ENCODE peak calls at places on chromosomes 6 and 20, in nine cellular contexts. One of them, this sample, is unnamed.

GRCh38 chr6:15147827-15148226 is 98.0 kb upstream of the JARID2 start:
- DNase-seq in lower lobe of right lung: no peak
- DNase-seq in gastrocnemius medialis: no peak
- DNase-seq in fibroblast of lung: no peak
- DNase-seq in tibial artery: no peak
- DNase-seq in stomach: no peak
- DNase-seq in right atrium auricular region: no peak
- DNase-seq in lower leg skin: no peak
- DNase-seq in HFF-Myc: no peak
- DNase-seq in this sample: no peak

GRCh38 chr6:15518878-15519277 is 143.9 kb downstream of the DTNBP1 start:
- DNase-seq in lower lobe of right lung: no peak
- DNase-seq in gastrocnemius medialis: no peak
- DNase-seq in fibroblast of lung: no peak
- DNase-seq in tibial artery: no peak
- DNase-seq in stomach: no peak
- DNase-seq in right atrium auricular region: no peak
- DNase-seq in lower leg skin: no peak
- DNase-seq in HFF-Myc: no peak
- DNase-seq in this sample: no peak

GRCh38 chr6:47034421-47034820 is 7.7 kb downstream of the ADGRF1 start:
- DNase-seq in lower lobe of right lung: no peak
- DNase-seq in gastrocnemius medialis: no peak
- DNase-seq in fibroblast of lung: no peak
- DNase-seq in tibial artery: no peak
- DNase-seq in stomach: no peak
- DNase-seq in right atrium auricular region: no peak
- DNase-seq in lower leg skin: no peak
- DNase-seq in HFF-Myc: no peak
- DNase-seq in this sample: no peak

GRCh38 chr6:109441069-109441816 is 719 bp downstream of the SMPD2 start:
- DNase-seq in lower lobe of right lung: peak
- DNase-seq in gastrocnemius medialis: no peak
- DNase-seq in fibroblast of lung: peak
- DNase-seq in tibial artery: peak
- DNase-seq in stomach: peak
- DNase-seq in right atrium auricular region: no peak
- DNase-seq in lower leg skin: peak
- DNase-seq in HFF-Myc: no peak
- DNase-seq in this sample: no peak

GRCh38 chr20:43458422-43458924 is 777 bp downstream of the SRSF6 start:
- DNase-seq in lower lobe of right lung: no peak
- DNase-seq in gastrocnemius medialis: no peak
- DNase-seq in fibroblast of lung: no peak
- DNase-seq in tibial artery: no peak
- DNase-seq in stomach: no peak
- DNase-seq in right atrium auricular region: no peak
- DNase-seq in lower leg skin: peak
- DNase-seq in HFF-Myc: no peak
- DNase-seq in this sample: no peak

GRCh38 chr20:59042151-59042795 is at the start of gene PRELID3B:
- DNase-seq in lower lobe of right lung: no peak
- DNase-seq in gastrocnemius medialis: no peak
- DNase-seq in fibroblast of lung: peak
- DNase-seq in tibial artery: peak
- DNase-seq in stomach: no peak
- DNase-seq in right atrium auricular region: no peak
- DNase-seq in lower leg skin: no peak
- DNase-seq in HFF-Myc: no peak
- DNase-seq in this sample: no peak

GRCh38 chr6:40340196-40340595 is 247.0 kb downstream of the LRFN2 start:
- DNase-seq in lower lobe of right lung: no peak
- DNase-seq in gastrocnemius medialis: no peak
- DNase-seq in fibroblast of lung: no peak
- DNase-seq in tibial artery: no peak
- DNase-seq in stomach: no peak
- DNase-seq in right atrium auricular region: no peak
- DNase-seq in lower leg skin: no peak
- DNase-seq in HFF-Myc: no peak
- DNase-seq in this sample: no peak

GRCh38 chr20:48962976-48963730 is 41.6 kb downstream of the ARFGEF2 start:
- DNase-seq in lower lobe of right lung: no peak
- DNase-seq in gastrocnemius medialis: no peak
- DNase-seq in fibroblast of lung: peak
- DNase-seq in tibial artery: no peak
- DNase-seq in stomach: no peak
- DNase-seq in right atrium auricular region: no peak
- DNase-seq in lower leg skin: no peak
- DNase-seq in HFF-Myc: no peak
- DNase-seq in this sample: no peak

GRCh38 chr6:13946506-13946905 is 21.8 kb downstream of the RNF182 start:
- DNase-seq in lower lobe of right lung: no peak
- DNase-seq in gastrocnemius medialis: no peak
- DNase-seq in fibroblast of lung: no peak
- DNase-seq in tibial artery: no peak
- DNase-seq in stomach: no peak
- DNase-seq in right atrium auricular region: no peak
- DNase-seq in lower leg skin: no peak
- DNase-seq in HFF-Myc: no peak
- DNase-seq in this sample: no peak

GRCh38 chr6:170388113-170388512 is 81.6 kb downstream of the FAM120B start:
- DNase-seq in lower lobe of right lung: no peak
- DNase-seq in gastrocnemius medialis: no peak
- DNase-seq in fibroblast of lung: no peak
- DNase-seq in tibial artery: no peak
- DNase-seq in stomach: no peak
- DNase-seq in right atrium auricular region: no peak
- DNase-seq in lower leg skin: no peak
- DNase-seq in HFF-Myc: no peak
- DNase-seq in this sample: peak

GRCh38 chr20:17825949-17826843 is 126.4 kb downstream of the BANF2 start:
- DNase-seq in lower lobe of right lung: no peak
- DNase-seq in gastrocnemius medialis: no peak
- DNase-seq in fibroblast of lung: no peak
- DNase-seq in tibial artery: no peak
- DNase-seq in stomach: no peak
- DNase-seq in right atrium auricular region: no peak
- DNase-seq in lower leg skin: no peak
- DNase-seq in HFF-Myc: no peak
- DNase-seq in this sample: no peak

GRCh38 chr6:683742-684440 is 9.0 kb downstream of the EXOC2 start:
- DNase-seq in lower lobe of right lung: no peak
- DNase-seq in gastrocnemius medialis: no peak
- DNase-seq in fibroblast of lung: peak
- DNase-seq in tibial artery: no peak
- DNase-seq in stomach: no peak
- DNase-seq in right atrium auricular region: no peak
- DNase-seq in lower leg skin: no peak
- DNase-seq in HFF-Myc: peak
- DNase-seq in this sample: peak

GRCh38 chr20:5821627-5822215 is 71.5 kb downstream of the SHLD1 start:
- DNase-seq in lower lobe of right lung: no peak
- DNase-seq in gastrocnemius medialis: no peak
- DNase-seq in fibroblast of lung: no peak
- DNase-seq in tibial artery: no peak
- DNase-seq in stomach: no peak
- DNase-seq in right atrium auricular region: no peak
- DNase-seq in lower leg skin: no peak
- DNase-seq in HFF-Myc: no peak
- DNase-seq in this sample: no peak

DNA sequence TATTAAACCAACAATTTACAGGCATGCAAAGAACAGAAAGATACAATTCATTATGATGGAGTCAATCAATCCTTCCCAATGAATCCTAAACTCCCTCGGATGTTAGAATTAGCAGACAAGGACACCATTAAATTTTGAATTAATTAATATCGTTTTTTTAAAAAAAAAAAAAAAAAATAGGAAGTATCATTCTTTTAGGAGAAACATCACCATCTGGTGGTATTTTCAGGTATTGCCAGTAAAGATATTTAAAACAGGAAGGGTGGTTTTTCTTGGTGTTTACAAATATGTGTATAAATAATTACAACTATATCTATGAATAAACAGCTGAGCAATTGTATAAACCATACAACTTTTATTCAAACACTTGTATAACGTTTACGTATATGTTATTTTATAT is 564.4 kb downstream of the HAO1 start:
- DNase-seq in lower lobe of right lung: no peak
- DNase-seq in gastrocnemius medialis: no peak
- DNase-seq in fibroblast of lung: peak
- DNase-seq in tibial artery: no peak
- DNase-seq in stomach: no peak
- DNase-seq in right atrium auricular region: no peak
- DNase-seq in lower leg skin: no peak
- DNase-seq in HFF-Myc: no peak
- DNase-seq in this sample: no peak
- TF ChIP-seq CTCF in lower lobe of right lung: peak
- TF ChIP-seq CTCF in gastrocnemius medialis: no peak
- TF ChIP-seq CTCF in fibroblast of lung: no peak
- TF ChIP-seq CTCF in tibial artery: no peak
- TF ChIP-seq CTCF in stomach: no peak
- TF ChIP-seq CTCF in right atrium auricular region: peak
- TF ChIP-seq CTCF in lower leg skin: no peak
- TF ChIP-seq CTCF in HFF-Myc: peak
- TF ChIP-seq CTCF in this sample: peak

DNA sequence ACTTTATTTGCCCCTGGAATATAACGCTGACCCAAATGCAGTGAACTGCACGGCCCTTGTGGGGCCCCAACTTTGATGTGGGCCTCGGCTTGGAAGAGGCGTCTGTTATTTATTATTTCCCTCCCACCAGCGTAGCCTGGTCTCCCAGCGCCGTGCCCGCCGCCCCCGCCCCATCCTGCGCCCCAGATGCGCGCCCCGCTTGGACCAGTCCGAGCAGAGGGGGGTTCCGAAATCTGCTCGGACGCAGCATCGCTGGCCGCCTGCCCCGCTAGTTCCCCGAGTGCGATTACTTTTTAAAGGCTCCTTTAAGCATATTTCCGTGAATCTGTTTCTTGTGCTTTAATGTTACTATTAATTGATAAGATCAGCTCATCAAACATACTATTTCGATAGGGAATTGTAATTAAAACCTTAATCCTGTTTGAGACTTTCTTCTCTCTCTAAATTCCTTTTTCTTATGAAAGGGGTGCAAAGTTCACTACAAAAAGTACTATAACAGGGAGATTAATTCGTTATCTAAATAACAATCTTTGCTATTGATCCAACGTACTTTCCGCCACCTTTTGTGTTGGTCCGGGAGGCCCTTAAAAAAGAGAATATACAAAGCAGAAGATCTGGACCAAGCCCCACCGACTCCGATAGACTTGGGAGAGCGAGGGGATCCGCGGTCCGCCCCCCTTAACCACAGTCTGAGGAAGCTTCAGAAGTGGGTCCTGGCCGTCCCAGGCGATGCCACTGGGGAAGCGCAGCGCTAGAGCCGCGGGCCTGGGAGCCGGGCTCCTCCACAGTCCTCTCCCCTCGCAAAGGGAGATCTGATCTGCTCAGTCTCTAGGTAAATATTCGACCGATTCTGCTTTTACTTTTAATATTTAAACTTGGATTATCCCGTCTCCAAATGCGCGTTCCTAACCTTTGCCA is 10.1 kb downstream of the POU3F2 start:
- DNase-seq in lower lobe of right lung: no peak
- DNase-seq in gastrocnemius medialis: no peak
- DNase-seq in fibroblast of lung: no peak
- DNase-seq in tibial artery: no peak
- DNase-seq in stomach: no peak
- DNase-seq in right atrium auricular region: no peak
- DNase-seq in lower leg skin: no peak
- DNase-seq in HFF-Myc: no peak
- DNase-seq in this sample: no peak
- H3K4me3 ChIP-seq in lower lobe of right lung: peak
- H3K4me3 ChIP-seq in gastrocnemius medialis: peak
- H3K4me3 ChIP-seq in fibroblast of lung: peak
- H3K4me3 ChIP-seq in tibial artery: peak
- H3K4me3 ChIP-seq in stomach: peak
- H3K4me3 ChIP-seq in right atrium auricular region: no peak
- H3K4me3 ChIP-seq in lower leg skin: no peak
- H3K4me3 ChIP-seq in HFF-Myc: peak
- H3K4me3 ChIP-seq in this sample: peak

DNA sequence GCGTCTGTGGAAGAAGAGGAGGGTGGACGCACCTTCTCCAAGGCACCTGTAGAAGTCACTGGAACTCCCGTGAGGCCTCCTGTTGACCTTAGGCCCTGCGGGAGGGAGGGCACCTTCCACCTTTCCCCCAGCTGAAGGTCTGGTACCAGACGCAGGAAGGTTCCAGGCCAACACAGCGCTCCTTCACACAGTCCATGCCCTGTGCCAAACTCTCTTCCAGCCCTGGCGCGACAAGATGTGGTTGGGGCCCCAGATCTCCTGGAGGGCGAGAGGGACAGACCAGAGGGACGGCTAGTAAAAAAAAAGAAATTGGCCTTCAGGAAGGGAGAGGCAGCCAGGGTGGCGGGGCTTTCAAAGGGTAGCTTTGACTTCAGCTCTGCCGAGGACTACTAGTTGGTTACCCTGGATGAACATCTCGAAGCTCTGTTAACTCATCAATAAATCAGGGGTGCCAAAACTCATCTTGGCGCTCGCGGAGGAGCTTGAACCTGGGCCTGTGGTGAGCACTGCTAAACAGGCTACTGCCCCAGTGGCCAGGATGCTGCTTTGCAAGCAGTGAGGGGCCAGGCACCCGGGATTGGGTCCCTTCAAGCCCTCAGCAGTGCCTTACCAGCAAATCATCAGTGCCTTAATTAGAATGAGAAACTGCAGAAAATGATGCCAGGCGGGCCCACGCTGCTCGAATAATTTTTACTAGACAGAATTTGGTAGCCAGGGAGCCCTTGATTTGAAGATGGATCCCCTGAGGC is 14.9 kb downstream of the AARS2 start:
- DNase-seq in lower lobe of right lung: no peak
- DNase-seq in gastrocnemius medialis: no peak
- DNase-seq in fibroblast of lung: no peak
- DNase-seq in tibial artery: no peak
- DNase-seq in stomach: no peak
- DNase-seq in right atrium auricular region: no peak
- DNase-seq in lower leg skin: no peak
- DNase-seq in HFF-Myc: no peak
- DNase-seq in this sample: no peak
- TF ChIP-seq CTCF in lower lobe of right lung: no peak
- TF ChIP-seq CTCF in gastrocnemius medialis: no peak
- TF ChIP-seq CTCF in fibroblast of lung: no peak
- TF ChIP-seq CTCF in tibial artery: no peak
- TF ChIP-seq CTCF in stomach: no peak
- TF ChIP-seq CTCF in right atrium auricular region: no peak
- TF ChIP-seq CTCF in lower leg skin: no peak
- TF ChIP-seq CTCF in HFF-Myc: no peak
- TF ChIP-seq CTCF in this sample: no peak

DNA sequence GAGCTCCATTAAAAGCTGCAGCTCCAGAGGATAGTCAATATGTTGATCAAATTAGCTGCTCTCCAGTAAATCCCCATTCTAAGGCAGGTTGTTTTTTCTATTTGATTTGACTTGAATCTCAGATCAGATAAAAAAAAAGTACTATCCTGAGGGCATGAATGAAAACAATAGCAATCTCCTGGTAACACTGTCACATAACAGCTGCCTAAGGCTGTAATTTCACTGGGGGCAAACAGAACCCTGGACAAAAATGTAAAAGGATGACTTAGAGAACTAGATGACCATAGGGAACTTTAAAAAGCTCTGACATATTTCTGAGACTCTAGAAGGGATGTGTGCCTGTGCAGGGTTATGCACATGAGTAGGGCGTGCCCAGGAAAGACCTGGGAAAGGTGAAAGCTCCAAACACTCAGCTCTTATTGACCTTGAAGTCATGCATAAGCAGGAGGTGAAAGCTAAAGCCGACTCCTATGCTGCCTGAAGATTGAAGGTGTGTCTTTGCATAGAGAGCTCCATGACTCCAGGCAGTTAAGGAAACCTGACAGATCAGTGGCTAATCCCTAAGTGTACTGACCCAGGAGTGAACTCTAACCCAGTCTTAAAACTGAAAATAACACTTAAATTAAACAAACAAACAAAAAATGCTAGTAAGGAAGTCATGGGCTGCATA is 118.4 kb upstream of the BTBD3 start:
- DNase-seq in lower lobe of right lung: no peak
- DNase-seq in gastrocnemius medialis: no peak
- DNase-seq in fibroblast of lung: no peak
- DNase-seq in tibial artery: no peak
- DNase-seq in stomach: peak
- DNase-seq in right atrium auricular region: no peak
- DNase-seq in lower leg skin: no peak
- DNase-seq in HFF-Myc: no peak
- DNase-seq in this sample: no peak
- H3K4me3 ChIP-seq in lower lobe of right lung: no peak
- H3K4me3 ChIP-seq in gastrocnemius medialis: no peak
- H3K4me3 ChIP-seq in fibroblast of lung: no peak
- H3K4me3 ChIP-seq in tibial artery: no peak
- H3K4me3 ChIP-seq in stomach: no peak
- H3K4me3 ChIP-seq in right atrium auricular region: no peak
- H3K4me3 ChIP-seq in lower leg skin: no peak
- H3K4me3 ChIP-seq in HFF-Myc: no peak
- H3K4me3 ChIP-seq in this sample: no peak

This sample was measured in AG04449.